ENCODE peak calls at places on chromosomes 13 and 19, in nine cellular contexts. One of them, this sample, is unnamed. For H3K27me3, the result is how much of the 10 kb centered on the place peaks cover.

GRCh38 chr13:59950201-59950730 is 213.5 kb downstream of the DIAPH3 start:
- DNase-seq in tibial artery: no peak
- DNase-seq in foreskin keratinocyte: no peak
- DNase-seq in heart left ventricle: no peak
- DNase-seq in pancreas: no peak
- DNase-seq in body of pancreas: no peak
- DNase-seq in aorta: no peak
- DNase-seq in H7: no peak
- DNase-seq in mesendoderm: no peak
- DNase-seq in this sample: no peak

GRCh38 chr19:1037553-1038115 is 2.3 kb upstream of the ABCA7 start:
- DNase-seq in tibial artery: no peak
- DNase-seq in foreskin keratinocyte: no peak
- DNase-seq in heart left ventricle: no peak
- DNase-seq in pancreas: no peak
- DNase-seq in body of pancreas: no peak
- DNase-seq in aorta: no peak
- DNase-seq in H7: no peak
- DNase-seq in mesendoderm: no peak
- DNase-seq in this sample: no peak

GRCh38 chr13:60019119-60019993 is 144.4 kb downstream of the DIAPH3 start:
- DNase-seq in tibial artery: no peak
- DNase-seq in foreskin keratinocyte: no peak
- DNase-seq in heart left ventricle: no peak
- DNase-seq in pancreas: no peak
- DNase-seq in body of pancreas: no peak
- DNase-seq in aorta: no peak
- DNase-seq in H7: no peak
- DNase-seq in mesendoderm: no peak
- DNase-seq in this sample: peak

GRCh38 chr19:14473073-14473790 is 1.9 kb downstream of the PTGER1 start:
- DNase-seq in tibial artery: no peak
- DNase-seq in foreskin keratinocyte: no peak
- DNase-seq in heart left ventricle: no peak
- DNase-seq in pancreas: no peak
- DNase-seq in body of pancreas: no peak
- DNase-seq in aorta: no peak
- DNase-seq in H7: peak
- DNase-seq in mesendoderm: no peak
- DNase-seq in this sample: peak

GRCh38 chr19:44774614-44775013 is 3.1 kb upstream of the CBLC start:
- DNase-seq in tibial artery: no peak
- DNase-seq in foreskin keratinocyte: no peak
- DNase-seq in heart left ventricle: no peak
- DNase-seq in pancreas: no peak
- DNase-seq in body of pancreas: no peak
- DNase-seq in aorta: no peak
- DNase-seq in H7: no peak
- DNase-seq in mesendoderm: no peak
- DNase-seq in this sample: no peak

GRCh38 chr19:27966390-27966816 is 1246.5 kb downstream of the UQCRFS1 start:
- DNase-seq in tibial artery: no peak
- DNase-seq in foreskin keratinocyte: no peak
- DNase-seq in heart left ventricle: no peak
- DNase-seq in pancreas: no peak
- DNase-seq in body of pancreas: no peak
- DNase-seq in aorta: no peak
- DNase-seq in H7: no peak
- DNase-seq in mesendoderm: peak
- DNase-seq in this sample: no peak

GRCh38 chr19:18650048-18650435 is 13.2 kb downstream of the KLHL26 start:
- DNase-seq in tibial artery: peak
- DNase-seq in foreskin keratinocyte: no peak
- DNase-seq in heart left ventricle: peak
- DNase-seq in pancreas: no peak
- DNase-seq in body of pancreas: no peak
- DNase-seq in aorta: peak
- DNase-seq in H7: no peak
- DNase-seq in mesendoderm: peak
- DNase-seq in this sample: peak

GRCh38 chr19:39078436-39079200 is 5.5 kb upstream of the ACP7 start:
- DNase-seq in tibial artery: no peak
- DNase-seq in foreskin keratinocyte: peak
- DNase-seq in heart left ventricle: no peak
- DNase-seq in pancreas: no peak
- DNase-seq in body of pancreas: no peak
- DNase-seq in aorta: no peak
- DNase-seq in H7: no peak
- DNase-seq in mesendoderm: no peak
- DNase-seq in this sample: no peak

GRCh38 chr19:5047251-5047935 is 78.5 kb downstream of the KDM4B start:
- DNase-seq in tibial artery: no peak
- DNase-seq in foreskin keratinocyte: no peak
- DNase-seq in heart left ventricle: no peak
- DNase-seq in pancreas: no peak
- DNase-seq in body of pancreas: no peak
- DNase-seq in aorta: no peak
- DNase-seq in H7: peak
- DNase-seq in mesendoderm: no peak
- DNase-seq in this sample: no peak

GRCh38 chr19:40190891-40191835 is at the start of gene MAP3K10:
- DNase-seq in tibial artery: peak
- DNase-seq in foreskin keratinocyte: peak
- DNase-seq in heart left ventricle: peak
- DNase-seq in pancreas: peak
- DNase-seq in body of pancreas: peak
- DNase-seq in aorta: peak
- DNase-seq in H7: peak
- DNase-seq in mesendoderm: peak
- DNase-seq in this sample: peak

GRCh38 chr13:45872574-45872973 is 21.0 kb upstream of the SIAH3 start:
- DNase-seq in tibial artery: no peak
- DNase-seq in foreskin keratinocyte: no peak
- DNase-seq in heart left ventricle: no peak
- DNase-seq in pancreas: no peak
- DNase-seq in body of pancreas: no peak
- DNase-seq in aorta: no peak
- DNase-seq in H7: no peak
- DNase-seq in mesendoderm: no peak
- DNase-seq in this sample: no peak

GRCh38 chr19:1455002-1455335 is 5.0 kb downstream of the APC2 start:
- DNase-seq in tibial artery: no peak
- DNase-seq in foreskin keratinocyte: no peak
- DNase-seq in heart left ventricle: no peak
- DNase-seq in pancreas: no peak
- DNase-seq in body of pancreas: no peak
- DNase-seq in aorta: no peak
- DNase-seq in H7: no peak
- DNase-seq in mesendoderm: no peak
- DNase-seq in this sample: no peak

GRCh38 chr13:113857531-113858195 is 6.2 kb downstream of the GAS6 start:
- DNase-seq in tibial artery: no peak
- DNase-seq in foreskin keratinocyte: no peak
- DNase-seq in heart left ventricle: no peak
- DNase-seq in pancreas: no peak
- DNase-seq in body of pancreas: no peak
- DNase-seq in aorta: peak
- DNase-seq in H7: peak
- DNase-seq in mesendoderm: no peak
- DNase-seq in this sample: no peak

GRCh38 chr19:15937771-15938170 is 3.4 kb upstream of the CYP4F11 start:
- DNase-seq in tibial artery: no peak
- DNase-seq in foreskin keratinocyte: no peak
- DNase-seq in heart left ventricle: no peak
- DNase-seq in pancreas: peak
- DNase-seq in body of pancreas: no peak
- DNase-seq in aorta: no peak
- DNase-seq in H7: no peak
- DNase-seq in mesendoderm: no peak
- DNase-seq in this sample: no peak
- H3K27me3 ChIP-seq in tibial artery: under half
- H3K27me3 ChIP-seq in foreskin keratinocyte: under half
- H3K27me3 ChIP-seq in heart left ventricle: under half
- H3K27me3 ChIP-seq in pancreas: under half
- H3K27me3 ChIP-seq in body of pancreas: under half
- H3K27me3 ChIP-seq in aorta: under half
- H3K27me3 ChIP-seq in H7: under half
- H3K27me3 ChIP-seq in mesendoderm: under half
- H3K27me3 ChIP-seq in this sample: under half

DNA sequence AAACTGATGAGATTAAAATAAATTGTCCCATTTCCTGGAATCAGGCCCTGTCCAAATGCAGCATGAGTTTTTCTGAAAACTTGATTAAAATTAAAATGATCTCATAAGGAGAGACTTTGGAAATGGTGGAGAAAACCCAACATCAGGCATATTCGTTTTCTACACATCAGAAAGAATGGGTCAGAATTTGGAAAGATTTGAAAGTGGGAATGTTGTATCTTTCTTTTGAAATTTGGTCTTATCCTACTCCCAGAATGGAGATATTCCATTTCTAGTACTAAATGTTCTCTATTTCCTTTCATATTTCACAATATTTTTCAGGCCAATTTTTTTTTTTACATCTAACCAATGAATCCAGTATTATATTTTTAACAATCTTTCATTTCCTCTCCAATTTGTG is 223.9 kb upstream of the RXFP2 start:
- DNase-seq in tibial artery: no peak
- DNase-seq in foreskin keratinocyte: no peak
- DNase-seq in heart left ventricle: no peak
- DNase-seq in pancreas: no peak
- DNase-seq in body of pancreas: no peak
- DNase-seq in aorta: no peak
- DNase-seq in H7: no peak
- DNase-seq in mesendoderm: no peak
- DNase-seq in this sample: no peak
- H3K27me3 ChIP-seq in tibial artery: under half
- H3K27me3 ChIP-seq in foreskin keratinocyte: under half
- H3K27me3 ChIP-seq in heart left ventricle: under half
- H3K27me3 ChIP-seq in pancreas: under half
- H3K27me3 ChIP-seq in body of pancreas: under half
- H3K27me3 ChIP-seq in aorta: under half
- H3K27me3 ChIP-seq in H7: under half
- H3K27me3 ChIP-seq in mesendoderm: under half
- H3K27me3 ChIP-seq in this sample: under half

GRCh38 chr19:55373993-55374757 is 2.5 kb upstream of the TMEM190 start:
- DNase-seq in tibial artery: no peak
- DNase-seq in foreskin keratinocyte: no peak
- DNase-seq in heart left ventricle: no peak
- DNase-seq in pancreas: no peak
- DNase-seq in body of pancreas: no peak
- DNase-seq in aorta: no peak
- DNase-seq in H7: peak
- DNase-seq in mesendoderm: peak
- DNase-seq in this sample: no peak
- H3K27me3 ChIP-seq in tibial artery: half or more
- H3K27me3 ChIP-seq in foreskin keratinocyte: under half
- H3K27me3 ChIP-seq in heart left ventricle: under half
- H3K27me3 ChIP-seq in pancreas: under half
- H3K27me3 ChIP-seq in body of pancreas: under half
- H3K27me3 ChIP-seq in aorta: under half
- H3K27me3 ChIP-seq in H7: under half
- H3K27me3 ChIP-seq in mesendoderm: under half
- H3K27me3 ChIP-seq in this sample: half or more

DNA sequence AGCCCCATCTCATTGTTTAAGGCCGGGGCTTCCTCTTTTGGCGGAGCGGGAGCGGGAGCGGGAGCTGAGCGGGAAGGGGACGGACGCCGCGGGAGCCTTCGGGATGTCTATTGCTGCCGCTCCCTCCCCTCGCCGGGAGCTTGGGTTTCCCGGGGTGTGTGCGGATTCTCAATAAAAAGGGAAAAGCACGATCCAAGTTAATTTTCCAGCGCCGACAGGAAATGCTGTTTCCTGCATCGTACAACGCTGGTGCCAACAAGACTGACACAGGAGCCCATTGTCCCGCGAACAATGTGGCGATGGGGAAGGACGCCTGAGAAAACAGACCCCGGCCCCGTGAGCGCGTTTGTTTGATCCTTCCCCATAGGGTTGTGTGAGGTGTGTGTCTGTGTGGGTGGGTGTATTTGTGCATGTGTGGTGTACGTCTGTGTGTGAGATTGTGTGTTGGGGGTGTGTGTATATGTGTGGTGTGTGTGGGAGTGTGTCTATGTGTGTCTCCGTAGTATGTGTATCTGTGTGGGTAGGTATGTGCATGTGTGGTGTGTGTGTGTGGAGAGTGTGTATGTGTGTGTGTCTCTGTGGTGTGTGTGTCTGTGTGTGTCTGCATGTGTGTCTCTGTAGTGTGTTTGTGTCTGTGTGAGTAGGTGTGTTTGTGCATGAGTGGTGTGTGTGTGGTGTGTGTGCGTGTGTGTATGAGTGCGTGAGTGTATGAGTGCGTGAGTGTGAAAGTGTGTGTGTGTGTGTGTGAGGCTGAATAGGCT is 36.4 kb upstream of the FLT1 start:
- DNase-seq in tibial artery: peak
- DNase-seq in foreskin keratinocyte: no peak
- DNase-seq in heart left ventricle: peak
- DNase-seq in pancreas: no peak
- DNase-seq in body of pancreas: peak
- DNase-seq in aorta: peak
- DNase-seq in H7: peak
- DNase-seq in mesendoderm: peak
- DNase-seq in this sample: peak
- H3K27me3 ChIP-seq in tibial artery: half or more
- H3K27me3 ChIP-seq in foreskin keratinocyte: half or more
- H3K27me3 ChIP-seq in heart left ventricle: under half
- H3K27me3 ChIP-seq in pancreas: under half
- H3K27me3 ChIP-seq in body of pancreas: under half
- H3K27me3 ChIP-seq in aorta: under half
- H3K27me3 ChIP-seq in H7: under half
- H3K27me3 ChIP-seq in mesendoderm: under half
- H3K27me3 ChIP-seq in this sample: under half